ENCODE peak calls at places on chromosomes 3 and 15, in four cellular contexts. Z is naive thymus-derived CD8-positive, alpha-beta T cell; A is amygdala; X is hepatic stellate cell. P is an unnamed sample.
A peak's percentile ranks its signal among the peaks of the same experiment; 100 is the strongest.

GRCh38 chr15:72162569-72162968 is 35.0 kb downstream of the GRAMD2A start:
- DNase-seq in Z (no peak), X (no peak), A (no peak), P (no peak)

GRCh38 chr3:138042043-138042442 is 32.1 kb downstream of the CLDN18 start:
- DNase-seq in A (no peak), X (peak; percentile 40), Z (no peak), P (no peak)

GRCh38 chr15:99671926-99672701 is 61.1 kb downstream of the LYSMD4 start:
- DNase-seq in X (no peak), Z (no peak), A (no peak), P (no peak)

GRCh38 chr3:163622384-163622783 is 1455.9 kb downstream of the SI start:
- DNase-seq in X (no peak), Z (no peak), A (no peak), P (no peak)

GRCh38 chr3:50655009-50655830 is 19.5 kb upstream of the DOCK3 start:
- DNase-seq in Z (no peak), A (no peak), X (no peak), P (no peak)

GRCh38 chr3:157429703-157430102 is 6.9 kb upstream of the PTX3 start:
- DNase-seq in A (no peak), Z (no peak), X (peak; percentile 26), P (no peak)

GRCh38 chr3:149790265-149790664 is 2.1 kb downstream of the ANKUB1 start:
- DNase-seq in A (no peak), Z (no peak), X (peak; percentile 29), P (no peak)

GRCh38 chr3:182436547-182436946 is 356.8 kb upstream of the ATP11B start:
- DNase-seq in X (no peak), A (no peak), Z (no peak), P (no peak)

GRCh38 chr15:54082836-54083492 is 104.7 kb downstream of the UNC13C start:
- DNase-seq in X (no peak), Z (peak; percentile 13), A (no peak), P (no peak)

GRCh38 chr15:101187820-101188516 is 63.9 kb downstream of the CHSY1 start:
- DNase-seq in A (no peak), X (peak; percentile 86), Z (no peak), P (no peak)

GRCh38 chr3:34213481-34213880 is 415.1 kb downstream of the PDCD6IP start:
- DNase-seq in Z (no peak), A (no peak), X (no peak), P (no peak)

GRCh38 chr3:50405249-50405648 is 45.9 kb upstream of the TMEM115 start:
- DNase-seq in Z (peak; percentile 26), X (no peak), A (no peak), P (no peak)

GRCh38 chr3:14870564-14871060 is 51.9 kb downstream of the FGD5 start:
- DNase-seq in X (no peak), A (no peak), Z (no peak), P (no peak)

GRCh38 chr15:49832421-49832980 is 211.7 kb downstream of the DTWD1 start:
- DNase-seq in Z (no peak), A (no peak), X (no peak), P (no peak)

GRCh38 chr3:196280689-196281463 is 6.7 kb downstream of the PCYT1A start:
- DNase-seq in A (no peak), Z (no peak), X (no peak), P (no peak)

GRCh38 chr3:114899186-114899931 is 247.7 kb downstream of the ZBTB20 start:
- DNase-seq in X (no peak), A (no peak), Z (no peak), P (no peak)

GRCh38 chr15:70196314-70197291 is 98.9 kb upstream of the TLE3 start:
- DNase-seq in A (no peak), Z (no peak), X (no peak), P (no peak)

GRCh38 chr3:155323063-155323666 is 29.7 kb upstream of the STRIT1 start:
- DNase-seq in A (no peak), Z (no peak), X (peak; percentile 32), P (peak; percentile 77)

GRCh38 chr15:68375191-68375631 is 56.8 kb downstream of the ITGA11 start:
- DNase-seq in X (no peak), Z (no peak), A (no peak), P (no peak)

GRCh38 chr15:95448531-95449210 is 881.8 kb upstream of the NR2F2 start:
- DNase-seq in A (no peak), Z (no peak), X (no peak), P (no peak)

GRCh38 chr3:189937302-189938255 is 183.1 kb downstream of the P3H2 start:
- DNase-seq in X (peak; percentile 13), Z (no peak), A (no peak), P (no peak)

GRCh38 chr15:75229191-75230015 is 27.7 kb downstream of the C15orf39 start:
- DNase-seq in Z (no peak), X (peak; percentile 71), A (no peak), P (no peak)

GRCh38 chr15:43107741-43108140 is 1.9 kb upstream of the UBR1 start:
- DNase-seq in X (no peak), A (no peak), Z (no peak), P (no peak)

GRCh38 chr3:13365390-13366379 is 54.4 kb downstream of the NUP210 start:
- DNase-seq in Z (no peak), A (no peak), X (no peak), P (no peak)

GRCh38 chr3:171127611-171128010 is 101.1 kb upstream of the SLC2A2 start:
- DNase-seq in Z (no peak), X (no peak), A (no peak), P (no peak)

P was measured in SK-N-MC.